ENCODE peak calls at places on chromosomes 11 and 22, in ten cellular contexts. A is stromal cell of bone marrow, G is mesendoderm, V is D341Med, Q is hypothalamus, C is NT2/D1, D is A172, E is activated T-cell treated with anti-CD3 and anti-CD28 coated beads for 24 hours, R is GOT3, U is RPMI7951. M is an unnamed sample.

GRCh38 chr11:117189941-117190544 is 9.1 kb upstream of the TAGLN start:
- DNase-seq in A (no peak), G (no peak), V (peak; percentile 15), Q (no peak), C (no peak), D (no peak), E (no peak), R (no peak), U (no peak), M (no peak)

GRCh38 chr11:128492903-128493569 is 94.3 kb downstream of the ETS1 start:
- DNase-seq in A (no peak), G (no peak), V (no peak), Q (no peak), C (no peak), D (no peak), E (no peak), R (no peak), U (no peak), M (no peak)

GRCh38 chr22:20550057-20550817 is 42.8 kb downstream of the MED15 start:
- DNase-seq in A (no peak), G (no peak), V (peak; percentile 29), Q (no peak), C (no peak), D (no peak), E (no peak), R (no peak), U (no peak), M (no peak)

GRCh38 chr11:90614318-90614717 is 391.5 kb upstream of the CHORDC1 start:
- DNase-seq in A (no peak), G (no peak), V (no peak), Q (no peak), C (no peak), D (no peak), E (no peak), R (no peak), U (no peak), M (no peak)

GRCh38 chr11:70220136-70220535 is 17.0 kb downstream of the FADD start:
- DNase-seq in A (no peak), G (peak; percentile 78), V (no peak), Q (no peak), C (no peak), D (no peak), E (no peak), R (no peak), U (no peak), M (no peak)

GRCh38 chr22:47835726-47836125 is 1073.3 kb downstream of the TBC1D22A start:
- DNase-seq in A (peak; percentile 42), G (no peak), V (no peak), Q (no peak), C (no peak), D (peak; percentile 79), E (no peak), R (no peak), U (peak; percentile 99), M (no peak)

GRCh38 chr22:27378343-27378800 is 423.2 kb downstream of the MN1 start:
- DNase-seq in A (no peak), G (no peak), V (no peak), Q (no peak), C (no peak), D (no peak), E (no peak), R (no peak), U (no peak), M (no peak)

GRCh38 chr11:76380161-76380976 is 563 bp downstream of the THAP12 start:
- DNase-seq in A (no peak), G (peak; percentile 13), V (peak; percentile 72), Q (no peak), C (no peak), D (peak; percentile 14), E (peak; percentile 54), R (no peak), U (peak; percentile 28), M (no peak)

GRCh38 chr11:45289369-45289768 is 3.2 kb upstream of the SYT13 start:
- DNase-seq in A (peak; percentile 69), G (no peak), V (no peak), Q (no peak), C (no peak), D (peak; percentile 85), E (no peak), R (peak; percentile 10), U (peak; percentile 69), M (no peak)

GRCh38 chr11:12643029-12643428 is 31.2 kb upstream of the TEAD1 start:
- DNase-seq in A (no peak), G (no peak), V (no peak), Q (no peak), C (no peak), D (no peak), E (no peak), R (no peak), U (no peak), M (no peak)

GRCh38 chr11:830295-831131 is 2.2 kb upstream of the CD151 start:
- DNase-seq in A (no peak), G (peak; percentile 90), V (peak; percentile 92), Q (no peak), C (no peak), D (no peak), E (no peak), R (no peak), U (peak; percentile 47), M (no peak)

GRCh38 chr22:31080164-31080847 is 812 bp upstream of the SMTN start:
- DNase-seq in A (no peak), G (no peak), V (no peak), Q (no peak), C (no peak), D (no peak), E (no peak), R (no peak), U (no peak), M (no peak)

GRCh38 chr11:74325649-74326645 is 14.5 kb upstream of the P4HA3 start:
- DNase-seq in A (peak; percentile 94), G (no peak), V (peak; percentile 68), Q (peak; percentile 62), C (no peak), D (peak; percentile 47), E (no peak), R (no peak), U (peak; percentile 96), M (no peak)

GRCh38 chr22:36323182-36323854 is 64.4 kb downstream of the MYH9 start:
- DNase-seq in A (peak; percentile 76), G (no peak), V (no peak), Q (peak; percentile 52), C (no peak), D (no peak), E (no peak), R (no peak), U (peak; percentile 71), M (no peak)

GRCh38 chr22:36331306-36331911 is 56.4 kb downstream of the MYH9 start:
- DNase-seq in A (peak; percentile 82), G (peak; percentile 99), V (no peak), Q (peak; percentile 19), C (no peak), D (peak; percentile 92), E (peak; percentile 65), R (peak; percentile 35), U (peak; percentile 97), M (no peak)

GRCh38 chr22:48261706-48262105 is 1499.3 kb downstream of the TBC1D22A start:
- DNase-seq in A (no peak), G (peak; percentile 45), V (no peak), Q (no peak), C (no peak), D (no peak), E (no peak), R (no peak), U (no peak), M (no peak)

GRCh38 chr22:17237031-17237668 is 17.9 kb upstream of the ADA2 start:
- DNase-seq in A (no peak), G (no peak), V (no peak), Q (no peak), C (no peak), D (no peak), E (no peak), R (no peak), U (no peak), M (no peak)

GRCh38 chr11:64253481-64253880 is 2.2 kb downstream of the PLCB3 start:
- DNase-seq in A (no peak), G (no peak), V (no peak), Q (peak; percentile 66), C (no peak), D (no peak), E (no peak), R (no peak), U (no peak), M (no peak)

GRCh38 chr11:65486570-65487466 is 12.0 kb upstream of the MALAT1 start:
- DNase-seq in A (no peak), G (no peak), V (no peak), Q (no peak), C (no peak), D (no peak), E (no peak), R (no peak), U (no peak), M (no peak)

GRCh38 chr11:36763187-36763586 is 165.2 kb upstream of the RAG2 start:
- DNase-seq in A (no peak), G (peak; percentile 7), V (no peak), Q (no peak), C (no peak), D (no peak), E (no peak), R (no peak), U (no peak), M (no peak)

GRCh38 chr11:16791494-16791961 is 53.1 kb downstream of the C11orf58 start:
- DNase-seq in A (peak; percentile 91), G (peak; percentile 22), V (no peak), Q (no peak), C (no peak), D (peak; percentile 96), E (no peak), R (no peak), U (peak; percentile 90), M (no peak)

GRCh38 chr11:8229299-8230177 is 34.1 kb downstream of the LMO1 start:
- DNase-seq in A (no peak), G (no peak), V (peak; percentile 80), Q (no peak), C (no peak), D (peak; percentile 63), E (no peak), R (no peak), U (no peak), M (no peak)

GRCh38 chr11:47551086-47551485 is 1.8 kb downstream of the CELF1 start:
- DNase-seq in A (no peak), G (peak; percentile 73), V (no peak), Q (no peak), C (no peak), D (peak; percentile 36), E (no peak), R (no peak), U (peak; percentile 49), M (no peak)

GRCh38 chr11:95764267-95764898 is 25.2 kb downstream of the FAM76B start:
- DNase-seq in A (peak; percentile 44), G (peak; percentile 49), V (peak; percentile 47), Q (no peak), C (peak; percentile 16), D (peak; percentile 10), E (no peak), R (no peak), U (peak; percentile 54), M (no peak)

GRCh38 chr11:48047616-48048015 is 67.3 kb downstream of the PTPRJ start:
- DNase-seq in A (no peak), G (no peak), V (no peak), Q (no peak), C (no peak), D (no peak), E (no peak), R (no peak), U (peak; percentile 48), M (no peak)

GRCh38 chr22:29062286-29062949 is 787 bp upstream of the C22orf31 start:
- DNase-seq in A (no peak), G (peak; percentile 87), V (no peak), Q (no peak), C (no peak), D (no peak), E (no peak), R (no peak), U (peak; percentile 72), M (no peak)

GRCh38 chr11:2109541-2110019 is 29.6 kb downstream of the IGF2 start:
- DNase-seq in A (no peak), G (peak; percentile 40), V (no peak), Q (no peak), C (no peak), D (no peak), E (no peak), R (no peak), U (no peak), M (no peak)